ENCODE peak calls at places on chromosomes 6 and 20, in five cellular contexts. H, E, I, M and D are unnamed samples.

GRCh38 chr6:40543776-40544175 is 43.4 kb downstream of the LRFN2 start:
- DNase-seq in H (no peak), E (no peak), I (no peak), M (no peak), D (no peak)

GRCh38 chr6:142568857-142569597 is 267.2 kb downstream of the ADGRG6 start:
- DNase-seq in H (peak; percentile 11), E (no peak), I (no peak), M (peak; percentile 32), D (no peak)

GRCh38 chr20:58700121-58700780 is 7.7 kb downstream of the NPEPL1 start:
- DNase-seq in H (no peak), E (no peak), I (no peak), M (peak; percentile 7), D (no peak)

GRCh38 chr6:162999575-163000285 is 272.0 kb downstream of the PACRG start:
- DNase-seq in H (no peak), E (no peak), I (no peak), M (peak; percentile 61), D (no peak)

GRCh38 chr6:157951828-157952227 is 29.8 kb upstream of the SYNJ2 start:
- DNase-seq in H (no peak), E (no peak), I (no peak), M (no peak), D (no peak)

GRCh38 chr6:158222066-158222465 is 53.9 kb downstream of the GTF2H5 start:
- DNase-seq in H (no peak), E (no peak), I (no peak), M (no peak), D (no peak)

GRCh38 chr6:112939543-112939942 is 592.4 kb downstream of the RFPL4B start:
- DNase-seq in H (no peak), E (no peak), I (no peak), M (peak; percentile 52), D (no peak)

GRCh38 chr20:58665606-58666005 is 14.5 kb downstream of the STX16 start:
- DNase-seq in H (no peak), E (no peak), I (no peak), M (no peak), D (no peak)

GRCh38 chr6:27553123-27553904 is 80.4 kb upstream of the ZNF184 start:
- DNase-seq in H (peak; percentile 88), E (no peak), I (peak; percentile 76), M (peak; percentile 31), D (peak; percentile 75)

GRCh38 chr20:18705906-18706305 is 107.7 kb upstream of the SCP2D1 start:
- DNase-seq in H (no peak), E (no peak), I (no peak), M (peak; percentile 8), D (no peak)

GRCh38 chr6:786946-787763 is 94.2 kb upstream of the EXOC2 start:
- DNase-seq in H (peak; percentile 45), E (no peak), I (peak; percentile 35), M (peak; percentile 14), D (no peak)

GRCh38 chr6:18265787-18266523 is 1.6 kb upstream of the DEK start:
- DNase-seq in H (no peak), E (no peak), I (no peak), M (no peak), D (no peak)

GRCh38 chr6:69265706-69266105 is 531.1 kb downstream of the LMBRD1 start:
- DNase-seq in H (no peak), E (no peak), I (no peak), M (no peak), D (no peak)

GRCh38 chr20:38316341-38316740 is 12.4 kb downstream of the BPI start:
- DNase-seq in H (no peak), E (no peak), I (no peak), M (no peak), D (no peak)

GRCh38 chr20:38311100-38311499 is 7.1 kb downstream of the BPI start:
- DNase-seq in H (no peak), E (no peak), I (no peak), M (no peak), D (no peak)

GRCh38 chr20:38317422-38317821 is 13.5 kb downstream of the BPI start:
- DNase-seq in H (no peak), E (no peak), I (no peak), M (no peak), D (no peak)

GRCh38 chr20:38315290-38315966 is 11.5 kb downstream of the BPI start:
- DNase-seq in H (no peak), E (no peak), I (no peak), M (peak; percentile 52), D (no peak)

DNA sequence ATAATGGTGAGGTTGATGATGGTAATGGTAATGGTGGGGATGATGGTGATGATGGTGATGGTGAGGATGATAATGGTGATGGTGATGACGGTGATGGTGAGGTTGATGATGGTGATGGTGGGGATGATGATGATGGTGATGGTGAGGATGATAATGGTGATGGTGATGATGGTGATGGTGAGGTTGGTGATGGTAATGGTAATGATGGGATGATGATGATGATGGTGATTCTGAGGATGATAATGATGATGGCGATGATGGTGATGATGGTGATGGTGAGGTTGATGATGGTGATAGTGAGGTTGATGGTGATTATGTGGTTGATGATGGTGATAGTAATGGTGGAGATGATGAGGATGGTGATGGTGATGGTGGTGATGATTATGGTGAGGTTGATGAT is 9.7 kb downstream of the BPI start:
- DNase-seq in H (no peak), E (no peak), I (no peak), M (no peak), D (no peak)
- TF ChIP-seq CTCF in H (no peak), E (no peak), I (no peak), M (no peak), D (no peak)

GRCh38 chr6:68200929-68201328 is 434.2 kb upstream of the ADGRB3 start:
- DNase-seq in H (no peak), E (no peak), I (no peak), M (no peak), D (no peak)

GRCh38 chr6:68194846-68195478 is 440.1 kb upstream of the ADGRB3 start:
- DNase-seq in H (no peak), E (no peak), I (no peak), M (peak; percentile 5), D (no peak)

GRCh38 chr6:68197356-68197755 is 437.7 kb upstream of the ADGRB3 start:
- DNase-seq in H (no peak), E (no peak), I (no peak), M (peak; percentile 2), D (no peak)

GRCh38 chr6:68192988-68193387 is 442.1 kb upstream of the ADGRB3 start:
- DNase-seq in H (peak; percentile 3), E (no peak), I (no peak), M (no peak), D (no peak)

GRCh38 chr6:68196645-68197044 is 438.4 kb upstream of the ADGRB3 start:
- DNase-seq in H (peak; percentile 61), E (no peak), I (peak; percentile 10), M (peak; percentile 39), D (no peak)
- TF ChIP-seq CTCF in H (peak; percentile 53), E (no peak), I (no peak), M (no peak), D (peak; percentile 54)

DNA sequence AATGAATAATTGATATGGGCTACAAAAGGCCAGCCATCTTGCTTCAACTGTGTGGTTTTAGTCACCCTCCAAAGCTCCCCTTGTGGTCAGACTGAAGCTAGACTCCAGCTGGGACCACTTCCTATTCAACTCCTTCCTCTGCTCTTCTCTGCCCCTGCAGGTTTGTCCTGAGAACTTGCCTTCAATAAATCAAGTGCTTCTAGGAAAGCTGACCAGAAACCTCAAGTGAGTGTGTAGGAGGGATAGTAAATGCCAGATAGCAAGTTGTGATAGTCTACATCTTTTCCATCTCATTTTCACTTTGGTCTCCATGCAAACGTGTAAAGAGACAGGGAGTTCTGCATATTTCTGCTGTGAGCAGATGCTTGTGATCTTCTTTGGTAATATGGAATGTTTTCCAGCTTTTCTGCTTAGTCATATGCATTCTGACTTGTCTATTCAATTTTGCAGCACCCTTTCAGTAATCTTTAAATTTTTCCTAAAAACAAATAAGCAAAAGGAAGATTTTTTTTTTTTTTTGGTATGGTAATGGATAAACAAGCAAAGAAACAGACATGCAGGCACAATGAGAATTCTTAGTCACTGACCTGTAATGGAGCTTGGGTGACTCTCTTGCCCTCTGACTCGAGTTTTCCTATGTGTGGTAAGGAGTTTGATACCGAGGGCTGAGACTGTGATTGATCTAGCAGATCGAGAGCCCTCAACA is 201.3 kb upstream of the BTBD3 start:
- DNase-seq in H (peak; percentile 0), E (no peak), I (peak; percentile 62), M (peak; percentile 57), D (no peak)
- TF ChIP-seq CTCF in H (no peak), E (peak; percentile 9), I (peak; percentile 10), M (peak; percentile 43), D (no peak)

GRCh38 chr6:94639564-94639963 is 937.8 kb upstream of the MANEA start:
- DNase-seq in H (no peak), E (no peak), I (no peak), M (no peak), D (no peak)

GRCh38 chr6:94636780-94637385 is 940.5 kb upstream of the MANEA start:
- DNase-seq in H (no peak), E (no peak), I (peak; percentile 32), M (no peak), D (no peak)
- TF ChIP-seq CTCF in H (no peak), E (no peak), I (peak; percentile 60), M (no peak), D (no peak)

GRCh38 chr6:139117734-139118133 is 17.1 kb upstream of the HECA start:
- DNase-seq in H (no peak), E (no peak), I (no peak), M (no peak), D (no peak)
- TF ChIP-seq CTCF in H (peak; percentile 7), E (no peak), I (no peak), M (peak; percentile 19), D (no peak)

GRCh38 chr6:151806757-151807512 is 547 bp upstream of the ESR1 start:
- DNase-seq in H (no peak), E (no peak), I (no peak), M (peak; percentile 41), D (no peak)

GRCh38 chr6:151804585-151805285 is 2.7 kb upstream of the ESR1 start:
- DNase-seq in H (no peak), E (no peak), I (no peak), M (no peak), D (no peak)

GRCh38 chr6:151808331-151809241 is 1.1 kb downstream of the ESR1 start:
- DNase-seq in H (no peak), E (no peak), I (no peak), M (peak; percentile 9), D (no peak)

GRCh38 chr6:151805286-151805840 is 2.1 kb upstream of the ESR1 start:
- DNase-seq in H (no peak), E (no peak), I (no peak), M (no peak), D (no peak)

DNA sequence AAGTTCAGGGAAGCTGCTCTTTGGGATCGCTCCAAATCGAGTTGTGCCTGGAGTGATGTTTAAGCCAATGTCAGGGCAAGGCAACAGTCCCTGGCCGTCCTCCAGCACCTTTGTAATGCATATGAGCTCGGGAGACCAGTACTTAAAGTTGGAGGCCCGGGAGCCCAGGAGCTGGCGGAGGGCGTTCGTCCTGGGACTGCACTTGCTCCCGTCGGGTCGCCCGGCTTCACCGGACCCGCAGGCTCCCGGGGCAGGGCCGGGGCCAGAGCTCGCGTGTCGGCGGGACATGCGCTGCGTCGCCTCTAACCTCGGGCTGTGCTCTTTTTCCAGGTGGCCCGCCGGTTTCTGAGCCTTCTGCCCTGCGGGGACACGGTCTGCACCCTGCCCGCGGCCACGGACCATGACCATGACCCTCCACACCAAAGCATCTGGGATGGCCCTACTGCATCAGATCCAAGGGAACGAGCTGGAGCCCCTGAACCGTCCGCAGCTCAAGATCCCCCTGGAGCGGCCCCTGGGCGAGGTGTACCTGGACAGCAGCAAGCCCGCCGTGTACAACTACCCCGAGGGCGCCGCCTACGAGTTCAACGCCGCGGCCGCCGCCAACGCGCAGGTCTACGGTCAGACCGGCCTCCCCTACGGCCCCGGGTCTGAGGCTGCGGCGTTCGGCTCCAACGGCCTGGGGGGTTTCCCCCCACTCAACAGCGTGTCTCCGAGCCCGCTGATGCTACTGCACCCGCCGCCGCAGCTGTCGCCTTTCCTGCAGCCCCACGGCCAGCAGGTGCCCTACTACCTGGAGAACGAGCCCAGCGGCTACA is at the start of gene ESR1:
- DNase-seq in H (no peak), E (peak; percentile 45), I (no peak), M (peak; percentile 52), D (peak; percentile 39)
- TF ChIP-seq CTCF in H (no peak), E (no peak), I (no peak), M (no peak), D (no peak)